ENCODE peak calls at places on chromosomes 13 and 19, in five cellular contexts. One of them, this sample, is unnamed.

GRCh38 chr19:54451331-54451871 is 2.4 kb downstream of the LENG8 start:
- DNase-seq in tibial artery: no peak
- DNase-seq in uterus: no peak
- DNase-seq in tibial nerve: no peak
- DNase-seq in fibroblast of lung: peak; percentile 32
- DNase-seq in this sample: no peak

GRCh38 chr19:49881672-49882394 is 4.3 kb downstream of the TBC1D17 start:
- DNase-seq in tibial artery: no peak
- DNase-seq in uterus: no peak
- DNase-seq in tibial nerve: no peak
- DNase-seq in fibroblast of lung: no peak
- DNase-seq in this sample: peak; percentile 28

GRCh38 chr13:59776924-59777690 is 386.6 kb downstream of the DIAPH3 start:
- DNase-seq in tibial artery: no peak
- DNase-seq in fibroblast of lung: peak; percentile 91
- DNase-seq in tibial nerve: no peak
- DNase-seq in uterus: no peak
- DNase-seq in this sample: no peak

GRCh38 chr19:17076539-17076919 is 952 bp downstream of the MYO9B start:
- DNase-seq in tibial artery: no peak
- DNase-seq in tibial nerve: no peak
- DNase-seq in fibroblast of lung: no peak
- DNase-seq in uterus: no peak
- DNase-seq in this sample: no peak

GRCh38 chr13:89862011-89862690 is 1485.3 kb upstream of the MIR17HG start:
- DNase-seq in tibial nerve: no peak
- DNase-seq in tibial artery: no peak
- DNase-seq in uterus: no peak
- DNase-seq in fibroblast of lung: no peak
- DNase-seq in this sample: no peak

GRCh38 chr13:94263038-94263437 is 216.4 kb downstream of the DCT start:
- DNase-seq in uterus: no peak
- DNase-seq in tibial nerve: no peak
- DNase-seq in fibroblast of lung: no peak
- DNase-seq in tibial artery: no peak
- DNase-seq in this sample: no peak

GRCh38 chr13:95099541-95099940 is 201.7 kb downstream of the ABCC4 start:
- DNase-seq in fibroblast of lung: peak; percentile 81
- DNase-seq in tibial nerve: no peak
- DNase-seq in uterus: no peak
- DNase-seq in tibial artery: no peak
- DNase-seq in this sample: no peak

GRCh38 chr19:35813043-35813890 is 622 bp upstream of the PRODH2 start:
- DNase-seq in uterus: no peak
- DNase-seq in tibial artery: no peak
- DNase-seq in fibroblast of lung: no peak
- DNase-seq in tibial nerve: no peak
- DNase-seq in this sample: no peak

GRCh38 chr19:48372904-48373303 is 8.7 kb downstream of the SYNGR4 start:
- DNase-seq in tibial artery: no peak
- DNase-seq in uterus: no peak
- DNase-seq in fibroblast of lung: peak; percentile 10
- DNase-seq in tibial nerve: no peak
- DNase-seq in this sample: no peak

GRCh38 chr13:45219938-45220375 is 19.1 kb upstream of the KCTD4 start:
- DNase-seq in uterus: no peak
- DNase-seq in tibial artery: no peak
- DNase-seq in fibroblast of lung: peak; percentile 94
- DNase-seq in tibial nerve: no peak
- DNase-seq in this sample: no peak

GRCh38 chr13:46983881-46984280 is 87.0 kb upstream of the HTR2A start:
- DNase-seq in fibroblast of lung: peak; percentile 20
- DNase-seq in uterus: no peak
- DNase-seq in tibial artery: no peak
- DNase-seq in tibial nerve: no peak
- DNase-seq in this sample: no peak

GRCh38 chr13:23743717-23744116 is 145.5 kb downstream of the MIPEP start:
- DNase-seq in tibial nerve: no peak
- DNase-seq in tibial artery: no peak
- DNase-seq in fibroblast of lung: no peak
- DNase-seq in uterus: no peak
- DNase-seq in this sample: no peak

GRCh38 chr19:15714638-15715037 is 13.2 kb upstream of the OR10H2 start:
- DNase-seq in fibroblast of lung: no peak
- DNase-seq in tibial artery: no peak
- DNase-seq in uterus: no peak
- DNase-seq in tibial nerve: no peak
- DNase-seq in this sample: no peak

GRCh38 chr13:58056411-58056810 is 424.9 kb downstream of the PCDH17 start:
- DNase-seq in fibroblast of lung: no peak
- DNase-seq in tibial nerve: no peak
- DNase-seq in tibial artery: no peak
- DNase-seq in uterus: no peak
- DNase-seq in this sample: no peak

GRCh38 chr19:41699231-41699967 is 9.0 kb upstream of the CEACAM5 start:
- DNase-seq in tibial nerve: no peak
- DNase-seq in tibial artery: no peak
- DNase-seq in uterus: no peak
- DNase-seq in fibroblast of lung: no peak
- DNase-seq in this sample: no peak

GRCh38 chr19:31979949-31980670 is 365.3 kb upstream of the ZNF507 start:
- DNase-seq in tibial nerve: no peak
- DNase-seq in uterus: no peak
- DNase-seq in tibial artery: no peak
- DNase-seq in fibroblast of lung: no peak
- DNase-seq in this sample: no peak

GRCh38 chr19:16111909-16112752 is 442 bp downstream of the RAB8A start:
- DNase-seq in tibial artery: no peak
- DNase-seq in fibroblast of lung: no peak
- DNase-seq in uterus: no peak
- DNase-seq in tibial nerve: no peak
- DNase-seq in this sample: peak; percentile 57

GRCh38 chr13:48142437-48142836 is 47.5 kb upstream of the MED4 start:
- DNase-seq in tibial nerve: no peak
- DNase-seq in tibial artery: no peak
- DNase-seq in fibroblast of lung: no peak
- DNase-seq in uterus: no peak
- DNase-seq in this sample: no peak

GRCh38 chr13:29922896-29923295 is 72.5 kb upstream of the UBL3 start:
- DNase-seq in tibial artery: no peak
- DNase-seq in uterus: no peak
- DNase-seq in fibroblast of lung: peak; percentile 87
- DNase-seq in tibial nerve: no peak
- DNase-seq in this sample: no peak

GRCh38 chr13:36997716-36998427 is 1.3 kb downstream of the ALG5 start:
- DNase-seq in fibroblast of lung: peak; percentile 11
- DNase-seq in uterus: no peak
- DNase-seq in tibial nerve: no peak
- DNase-seq in tibial artery: no peak
- DNase-seq in this sample: no peak

DNA sequence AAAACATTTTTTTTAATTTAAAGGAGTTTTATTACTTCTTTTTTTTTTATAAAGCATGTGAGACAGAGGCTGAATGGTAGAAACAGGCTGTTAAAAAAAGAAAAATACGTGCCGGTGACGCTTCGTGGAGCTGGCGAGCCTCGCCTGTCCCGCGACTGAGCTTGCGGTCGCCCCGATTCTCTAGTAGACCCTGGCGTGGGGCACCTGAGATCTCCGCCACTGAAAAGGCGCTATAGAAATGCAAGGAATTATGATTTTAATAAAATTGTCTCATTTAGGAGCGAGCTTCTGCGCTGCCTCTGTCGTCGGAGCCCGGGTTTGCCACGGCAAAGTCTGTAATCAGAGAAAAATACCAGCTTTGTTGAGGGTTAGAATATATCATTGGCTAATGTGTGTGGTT is 18.4 kb downstream of the NFIX start:
- DNase-seq in fibroblast of lung: peak; percentile 53
- DNase-seq in uterus: no peak
- DNase-seq in tibial nerve: no peak
- DNase-seq in tibial artery: no peak
- DNase-seq in this sample: no peak
- H3K27me3 ChIP-seq in fibroblast of lung: no peaks in the 10 kb centered on the region
- H3K27me3 ChIP-seq in uterus: no peaks in the 10 kb centered on the region
- H3K27me3 ChIP-seq in tibial nerve: peaks cover 11% of the 10 kb centered on the region
- H3K27me3 ChIP-seq in tibial artery: no peaks in the 10 kb centered on the region
- H3K27me3 ChIP-seq in this sample: no peaks in the 10 kb centered on the region

GRCh38 chr19:1008268-1009042 is 8.2 kb downstream of the GRIN3B start:
- DNase-seq in tibial artery: no peak
- DNase-seq in uterus: peak; percentile 27
- DNase-seq in fibroblast of lung: no peak
- DNase-seq in tibial nerve: no peak
- DNase-seq in this sample: no peak

GRCh38 chr19:1007852-1008251 is 7.6 kb downstream of the GRIN3B start:
- DNase-seq in tibial artery: no peak
- DNase-seq in fibroblast of lung: no peak
- DNase-seq in uterus: no peak
- DNase-seq in tibial nerve: no peak
- DNase-seq in this sample: no peak

GRCh38 chr19:1007399-1007745 is 7.2 kb downstream of the GRIN3B start:
- DNase-seq in tibial nerve: no peak
- DNase-seq in tibial artery: no peak
- DNase-seq in uterus: no peak
- DNase-seq in fibroblast of lung: no peak
- DNase-seq in this sample: no peak

GRCh38 chr19:1004803-1005664 is 4.8 kb downstream of the GRIN3B start:
- DNase-seq in fibroblast of lung: no peak
- DNase-seq in tibial nerve: no peak
- DNase-seq in uterus: no peak
- DNase-seq in tibial artery: no peak
- DNase-seq in this sample: no peak

GRCh38 chr19:1006711-1007398 is 6.6 kb downstream of the GRIN3B start:
- DNase-seq in fibroblast of lung: no peak
- DNase-seq in uterus: no peak
- DNase-seq in tibial artery: no peak
- DNase-seq in tibial nerve: no peak
- DNase-seq in this sample: no peak
- H3K9me3 ChIP-seq in fibroblast of lung: no peaks in the 10 kb centered on the region
- H3K9me3 ChIP-seq in uterus: no peaks in the 10 kb centered on the region
- H3K9me3 ChIP-seq in tibial artery: no peaks in the 10 kb centered on the region
- H3K9me3 ChIP-seq in tibial nerve: no peaks in the 10 kb centered on the region
- H3K9me3 ChIP-seq in this sample: no peaks in the 10 kb centered on the region

GRCh38 chr13:43441464-43441863 is 345.3 kb downstream of the ENOX1 start:
- DNase-seq in tibial nerve: no peak
- DNase-seq in uterus: no peak
- DNase-seq in fibroblast of lung: no peak
- DNase-seq in tibial artery: no peak
- DNase-seq in this sample: no peak
- TF ChIP-seq CTCF in tibial nerve: no peak
- TF ChIP-seq CTCF in uterus: no peak
- TF ChIP-seq CTCF in fibroblast of lung: no peak
- TF ChIP-seq CTCF in tibial artery: no peak
- TF ChIP-seq CTCF in this sample: no peak

GRCh38 chr13:27790523-27790922 is 1.8 kb upstream of the GSX1 start:
- DNase-seq in tibial nerve: no peak
- DNase-seq in fibroblast of lung: no peak
- DNase-seq in tibial artery: no peak
- DNase-seq in uterus: no peak
- DNase-seq in this sample: no peak

GRCh38 chr13:27792393-27793218 is at the start of gene GSX1:
- DNase-seq in uterus: no peak
- DNase-seq in tibial nerve: no peak
- DNase-seq in tibial artery: peak; percentile 35
- DNase-seq in fibroblast of lung: peak; percentile 69
- DNase-seq in this sample: peak; percentile 73

GRCh38 chr13:27791146-27791900 is 960 bp upstream of the GSX1 start:
- DNase-seq in tibial nerve: no peak
- DNase-seq in tibial artery: no peak
- DNase-seq in uterus: no peak
- DNase-seq in fibroblast of lung: no peak
- DNase-seq in this sample: no peak

GRCh38 chr13:27793377-27794074 is 1.2 kb downstream of the GSX1 start:
- DNase-seq in fibroblast of lung: no peak
- DNase-seq in tibial nerve: no peak
- DNase-seq in tibial artery: no peak
- DNase-seq in uterus: no peak
- DNase-seq in this sample: no peak

GRCh38 chr13:27791901-27792392 is 336 bp upstream of the GSX1 start:
- DNase-seq in fibroblast of lung: no peak
- DNase-seq in uterus: no peak
- DNase-seq in tibial nerve: no peak
- DNase-seq in tibial artery: no peak
- DNase-seq in this sample: no peak
- H3K27me3 ChIP-seq in fibroblast of lung: peaks cover 75% of the 10 kb centered on the region
- H3K27me3 ChIP-seq in uterus: peaks cover 15% of the 10 kb centered on the region
- H3K27me3 ChIP-seq in tibial nerve: peaks cover 98% of the 10 kb centered on the region
- H3K27me3 ChIP-seq in tibial artery: peaks cover 97% of the 10 kb centered on the region
- H3K27me3 ChIP-seq in this sample: peaks cover 92% of the 10 kb centered on the region

DNA sequence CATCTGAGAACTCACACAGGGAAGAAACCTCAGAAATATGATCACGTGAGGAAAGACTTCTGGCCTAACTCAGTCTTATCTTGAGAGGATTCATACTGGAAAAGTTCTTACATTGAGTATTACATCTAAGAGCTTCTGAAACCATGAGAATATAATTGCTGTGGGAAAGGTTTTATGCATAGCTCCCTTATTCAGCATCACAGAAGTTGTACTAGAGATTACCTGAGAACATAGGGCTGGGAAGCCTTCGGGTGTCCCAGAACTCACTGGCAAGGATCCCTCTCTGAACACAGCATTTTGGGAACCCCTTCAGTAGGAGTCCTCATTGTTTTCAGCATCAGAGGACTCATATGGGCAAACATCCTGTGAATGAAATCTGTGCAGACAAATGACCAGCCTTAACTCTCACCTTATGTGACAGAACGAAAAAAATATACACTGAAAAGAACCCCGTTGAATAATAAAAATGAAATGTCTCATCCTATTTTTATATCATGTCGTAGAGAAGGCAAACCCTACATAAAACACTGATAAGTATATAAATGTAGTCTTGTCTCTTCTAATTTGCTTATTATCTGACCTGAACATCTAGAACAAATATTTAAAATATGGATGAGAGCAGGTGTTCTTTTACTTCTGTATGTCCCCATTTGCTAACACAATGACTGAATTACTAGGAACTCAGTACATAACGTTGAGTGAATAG is 14.2 kb downstream of the ZNF274 start:
- DNase-seq in fibroblast of lung: peak; percentile 36
- DNase-seq in tibial artery: no peak
- DNase-seq in tibial nerve: no peak
- DNase-seq in uterus: no peak
- DNase-seq in this sample: no peak
- H3K9me3 ChIP-seq in fibroblast of lung: peaks cover 12% of the 10 kb centered on the region
- H3K9me3 ChIP-seq in tibial artery: peaks cover 55% of the 10 kb centered on the region
- H3K9me3 ChIP-seq in tibial nerve: peaks cover 100% of the 10 kb centered on the region
- H3K9me3 ChIP-seq in uterus: peaks cover 100% of the 10 kb centered on the region
- H3K9me3 ChIP-seq in this sample: peaks cover 17% of the 10 kb centered on the region

DNA sequence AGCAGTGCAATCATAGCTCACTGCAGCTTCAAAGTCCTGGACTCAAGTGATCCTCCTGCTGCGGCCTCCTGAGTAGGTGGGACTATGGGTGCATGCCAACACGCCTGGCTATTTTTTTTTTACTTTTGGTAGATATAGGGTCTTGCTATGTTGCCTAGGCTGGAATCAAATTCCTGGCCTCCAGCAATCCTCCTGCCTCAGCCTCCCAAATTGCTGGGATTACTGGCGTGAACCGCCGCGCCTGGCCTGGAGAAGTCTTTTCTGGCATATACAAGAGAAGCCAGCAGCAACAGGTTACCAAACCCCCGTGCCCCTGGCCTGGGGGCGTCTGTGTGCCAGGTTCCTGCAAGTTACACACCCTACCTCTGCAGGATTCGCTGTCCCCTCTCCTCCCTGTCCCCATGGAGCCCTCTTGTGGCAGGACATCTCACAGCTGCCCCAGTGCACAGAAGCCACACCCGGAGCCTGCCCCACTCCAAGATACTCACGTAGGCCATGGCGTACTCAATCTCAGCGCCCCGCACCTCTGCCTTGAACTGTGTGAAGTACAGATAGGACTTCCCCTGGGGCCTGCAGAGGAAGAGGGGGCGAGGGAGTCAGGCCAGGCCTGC is 9.9 kb downstream of the MYDGF start:
- DNase-seq in tibial artery: no peak
- DNase-seq in uterus: no peak
- DNase-seq in fibroblast of lung: no peak
- DNase-seq in tibial nerve: no peak
- DNase-seq in this sample: no peak
- TF ChIP-seq CTCF in tibial artery: no peak
- TF ChIP-seq CTCF in uterus: no peak
- TF ChIP-seq CTCF in fibroblast of lung: no peak
- TF ChIP-seq CTCF in tibial nerve: peak; percentile 12
- TF ChIP-seq CTCF in this sample: peak; percentile 22